ENCODE peak calls at places on chromosomes 13 and 19, in five cellular contexts. R is fibroblast of lung, M is tibial artery, U is Peyer's patch, D is GM23338. J is an unnamed sample. For H3K4me1 and H3K27me3, the result is how much of the 10 kb centered on the place peaks cover.

GRCh38 chr13:95926231-95926630 is 127.0 kb downstream of the UGGT2 start:
- DNase-seq in R (peak), M (no peak), U (no peak), D (no peak), J (no peak)

GRCh38 chr19:4373601-4374441 is 26.5 kb downstream of the SH3GL1 start:
- DNase-seq in R (peak), M (peak), U (no peak), D (no peak), J (no peak)

GRCh38 chr19:35901854-35902661 is at the start of gene HCST:
- DNase-seq in R (peak), M (no peak), U (peak), D (no peak), J (no peak)

GRCh38 chr13:47166341-47166740 is 269.5 kb upstream of the HTR2A start:
- DNase-seq in R (no peak), M (no peak), U (no peak), D (no peak), J (no peak)

GRCh38 chr19:10315335-10316214 is at the start of gene FDX2:
- DNase-seq in R (peak), M (peak), U (peak), D (peak), J (peak)

GRCh38 chr19:2636897-2637683 is 65.4 kb downstream of the GNG7 start:
- DNase-seq in R (peak), M (no peak), U (peak), D (peak), J (peak)

GRCh38 chr19:17125052-17125727 is 49.6 kb downstream of the MYO9B start:
- DNase-seq in R (peak), M (no peak), U (no peak), D (no peak), J (no peak)

GRCh38 chr13:97307544-97307881 is 85.4 kb downstream of the MBNL2 start:
- DNase-seq in R (no peak), M (no peak), U (no peak), D (no peak), J (no peak)

GRCh38 chr19:4732680-4733114 is 9.1 kb upstream of the DPP9 start:
- DNase-seq in R (peak), M (no peak), U (peak), D (peak), J (peak)

DNA sequence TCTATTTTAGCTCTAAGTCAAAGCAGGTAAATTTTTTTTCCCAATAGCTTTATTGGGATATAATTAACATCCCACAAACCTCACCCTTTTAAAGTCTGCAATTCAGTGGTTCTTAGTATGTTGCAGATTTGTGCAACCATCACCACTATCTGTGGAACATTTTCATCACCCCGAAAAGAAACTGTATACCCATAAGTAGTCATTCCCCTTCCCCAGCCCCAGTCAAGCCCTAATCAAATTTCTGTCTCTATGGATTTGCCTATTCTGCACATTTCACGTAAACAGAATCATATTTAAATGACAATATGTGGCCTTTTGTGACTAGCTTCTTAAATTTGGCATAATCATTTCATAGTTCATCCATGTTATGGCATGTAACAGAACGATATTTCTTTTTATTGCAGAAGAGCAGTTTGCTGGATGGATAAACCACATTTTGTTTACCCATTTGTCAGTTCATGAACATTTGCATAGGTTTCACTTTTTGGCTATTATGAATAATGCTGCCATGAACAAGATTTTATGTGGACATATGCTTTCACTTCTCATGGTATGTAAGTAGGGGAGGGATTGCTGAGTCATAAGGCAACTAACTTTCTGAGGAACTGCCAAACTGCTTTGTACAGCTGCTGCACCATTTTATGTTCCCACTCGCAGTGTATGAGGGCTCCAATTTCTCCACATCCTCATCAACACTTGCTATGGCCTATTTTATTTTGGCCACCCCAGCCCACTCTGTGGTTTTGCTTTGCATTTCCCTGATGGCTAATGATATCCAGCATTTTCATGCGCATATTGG is 10.9 kb downstream of the SLC46A3 start:
- DNase-seq in R (peak), M (no peak), U (no peak), D (no peak), J (no peak)
- H3K4me1 ChIP-seq in R (under half), M (under half), U (under half), D (under half), J (under half)

DNA sequence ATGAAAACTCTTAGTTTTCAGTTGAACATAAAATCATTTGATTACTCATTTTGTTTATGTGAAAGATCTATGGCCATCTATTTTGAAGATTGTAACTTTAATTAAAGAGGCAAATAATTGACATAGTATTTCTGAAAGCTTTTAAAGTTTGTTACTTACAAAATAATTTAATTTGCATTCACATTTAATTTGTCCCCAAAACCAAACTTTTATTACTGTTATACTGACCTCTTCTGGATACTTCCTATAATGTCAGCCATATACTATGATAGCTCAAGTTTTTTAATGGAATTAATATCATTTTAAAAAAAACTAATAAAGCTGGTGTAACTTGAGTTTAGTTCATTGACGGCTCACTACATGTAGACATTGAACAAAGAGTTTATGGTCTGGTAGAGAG is 4.9 kb upstream of the SGCG start:
- DNase-seq in R (no peak), M (no peak), U (no peak), D (peak), J (no peak)
- TF ChIP-seq CTCF in R (peak), M (no peak), U (no peak), D (peak), J (peak)

GRCh38 chr19:47405854-47406417 is 13.4 kb downstream of the MEIS3 start:
- DNase-seq in R (no peak), M (no peak), U (no peak), D (no peak), J (no peak)

GRCh38 chr19:47399198-47399597 is 20.1 kb downstream of the MEIS3 start:
- DNase-seq in R (no peak), M (no peak), U (no peak), D (peak), J (no peak)

GRCh38 chr19:47404334-47405196 is 14.8 kb downstream of the MEIS3 start:
- DNase-seq in R (no peak), M (no peak), U (no peak), D (no peak), J (no peak)

GRCh38 chr19:47405197-47405550 is 14.2 kb downstream of the MEIS3 start:
- DNase-seq in R (no peak), M (no peak), U (no peak), D (no peak), J (no peak)

GRCh38 chr19:47402504-47402903 is 16.8 kb downstream of the MEIS3 start:
- DNase-seq in R (no peak), M (no peak), U (no peak), D (no peak), J (no peak)
- H3K27me3 ChIP-seq in R (under half), M (under half), U (under half), D (under half), J (under half)

GRCh38 chr13:99307648-99308339 is 595 bp upstream of the GPR183 start:
- DNase-seq in R (peak), M (peak), U (peak), D (no peak), J (no peak)
- H3K4me1 ChIP-seq in R (under half), M (under half), U (under half), D (under half), J (under half)

GRCh38 chr13:55244991-55245644 is 1895.6 kb upstream of the PRR20A start:
- DNase-seq in R (no peak), M (no peak), U (no peak), D (peak), J (no peak)
- TF ChIP-seq CTCF in R (peak), M (no peak), U (no peak), D (peak), J (peak)

J was measured in Caco-2.